ENCODE peak calls at places on chromosomes 12 and 14, in five cellular contexts. Q is heart right ventricle; H is right atrium auricular region; B is CD4-positive, alpha-beta memory T cell; Y is PC-9. R is an unnamed sample.

GRCh38 chr12:6407206-6407954 is 23.4 kb downstream of the LTBR start:
- DNase-seq in Q (no peak), H (no peak), B (no peak), Y (no peak), R (no peak)

GRCh38 chr14:50060871-50061663 is 55.3 kb downstream of the VCPKMT start:
- DNase-seq in Y (peak), Q (peak), H (peak), B (peak), R (no peak)

GRCh38 chr12:54197037-54197909 is 8.5 kb upstream of the SMUG1 start:
- DNase-seq in Y (no peak), H (no peak), B (no peak), Q (no peak), R (no peak)

GRCh38 chr14:85531594-85532391 is 1.8 kb downstream of the FLRT2 start:
- DNase-seq in H (peak), B (no peak), Y (peak), Q (peak), R (no peak)

GRCh38 chr12:102702447-102703114 is 214.5 kb downstream of the PAH start:
- DNase-seq in Q (peak), Y (peak), B (no peak), H (peak), R (no peak)

GRCh38 chr12:47938093-47938492 is 25.3 kb upstream of the TMEM106C start:
- DNase-seq in Y (peak), H (no peak), Q (no peak), B (no peak), R (no peak)

GRCh38 chr12:123761841-123762714 is at the start of gene DNAH10:
- DNase-seq in Y (peak), Q (no peak), B (no peak), H (no peak), R (peak)

GRCh38 chr14:100680439-100681051 is 46.1 kb upstream of the DLK1 start:
- DNase-seq in Y (no peak), H (no peak), Q (peak), B (no peak), R (no peak)

GRCh38 chr14:104290058-104290667 is 151.8 kb downstream of the KIF26A start:
- DNase-seq in B (no peak), Q (no peak), H (no peak), Y (no peak), R (no peak)

GRCh38 chr12:6181583-6182278 is 18.5 kb upstream of the CD9 start:
- DNase-seq in Q (no peak), H (no peak), Y (no peak), B (no peak), R (no peak)

GRCh38 chr12:120394483-120395367 is 25.8 kb upstream of the MSI1 start:
- DNase-seq in Y (peak), Q (no peak), H (no peak), B (no peak), R (no peak)

GRCh38 chr12:120399531-120399930 is 30.6 kb upstream of the MSI1 start:
- DNase-seq in Y (no peak), B (no peak), Q (no peak), H (no peak), R (no peak)

GRCh38 chr12:120402217-120402616 is 33.3 kb upstream of the MSI1 start:
- DNase-seq in Q (no peak), H (no peak), B (no peak), Y (no peak), R (no peak)

GRCh38 chr12:120397827-120398563 is 29.0 kb upstream of the MSI1 start:
- DNase-seq in Y (no peak), H (no peak), B (no peak), Q (no peak), R (no peak)
- H3K27ac ChIP-seq in Y (no peak), H (no peak), B (no peak), Q (no peak), R (no peak)

GRCh38 chr12:64672925-64673409 is 62.7 kb downstream of the RASSF3 start:
- DNase-seq in H (no peak), B (peak), Y (peak), Q (peak), R (no peak)
- H3K4me3 ChIP-seq in H (no peak), B (peak), Y (no peak), Q (no peak), R (no peak)

GRCh38 chr14:59200214-59200613 is 11.7 kb downstream of the DAAM1 start:
- DNase-seq in H (no peak), Y (no peak), B (no peak), Q (no peak), R (no peak)
- H3K27ac ChIP-seq in H (peak), Y (no peak), B (no peak), Q (peak), R (no peak)

DNA sequence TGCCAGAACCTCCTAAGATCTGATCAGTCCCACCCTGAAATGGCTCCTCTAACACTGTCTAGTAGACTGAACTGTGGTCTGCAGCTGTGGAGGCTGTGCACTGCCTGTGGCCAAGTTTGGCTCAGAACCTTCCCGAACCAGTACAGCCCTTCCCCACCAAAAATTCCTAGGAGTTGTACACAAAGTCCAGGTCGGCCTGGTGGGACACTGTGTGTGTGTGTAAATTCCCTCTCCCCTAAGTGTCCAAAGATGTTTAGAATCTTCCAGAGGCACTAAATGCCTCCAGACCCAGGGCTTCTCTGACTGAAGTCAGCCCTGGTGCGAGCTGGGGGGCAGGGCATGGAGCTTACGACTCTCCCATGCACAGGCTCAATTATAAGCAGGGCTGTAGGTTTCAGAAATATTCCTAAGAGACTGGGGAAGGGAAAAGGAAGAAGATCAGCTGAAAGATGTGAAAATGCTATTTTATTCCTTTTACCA is 107.0 kb upstream of the ATF7IP start:
- DNase-seq in Q (no peak), Y (no peak), B (no peak), H (no peak), R (no peak)
- H3K4me3 ChIP-seq in Q (no peak), Y (no peak), B (peak), H (peak), R (no peak)

GRCh38 chr14:76963366-76963765 is 65.1 kb downstream of the IRF2BPL start:
- DNase-seq in Q (no peak), Y (no peak), B (peak), H (no peak), R (no peak)
- H3K27ac ChIP-seq in Q (no peak), Y (peak), B (no peak), H (peak), R (no peak)

GRCh38 chr14:31194095-31194494 is 13.5 kb downstream of the HECTD1 start:
- DNase-seq in Q (no peak), B (no peak), H (no peak), Y (no peak), R (no peak)

GRCh38 chr14:31190220-31190605 is 17.4 kb downstream of the HECTD1 start:
- DNase-seq in B (no peak), H (no peak), Y (no peak), Q (no peak), R (no peak)

GRCh38 chr14:31189346-31190219 is 18.0 kb downstream of the HECTD1 start:
- DNase-seq in H (no peak), Y (no peak), Q (no peak), B (no peak), R (no peak)

GRCh38 chr14:31190717-31191263 is 16.8 kb downstream of the HECTD1 start:
- DNase-seq in H (no peak), Q (no peak), Y (no peak), B (no peak), R (no peak)

DNA sequence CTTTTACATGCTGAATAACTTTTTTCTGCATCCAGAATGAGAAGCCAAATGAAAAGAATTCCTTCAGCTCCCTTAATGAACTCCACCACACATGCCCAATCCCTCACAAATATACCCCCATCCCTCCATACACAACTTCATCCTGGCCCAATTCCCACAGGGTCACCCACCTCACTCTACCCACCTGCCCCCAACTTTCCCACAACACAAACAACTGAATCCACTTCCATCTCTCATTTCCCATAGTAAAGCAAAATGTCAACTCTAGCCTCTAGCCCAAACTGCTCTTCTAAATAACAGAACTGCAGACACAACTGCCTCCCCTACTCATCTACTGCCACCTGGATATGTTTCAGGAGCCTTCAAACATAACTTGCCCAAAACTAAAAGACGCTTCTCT is 18.8 kb downstream of the HECTD1 start:
- DNase-seq in Y (no peak), H (no peak), B (no peak), Q (no peak), R (no peak)
- H3K4me3 ChIP-seq in Y (no peak), H (no peak), B (no peak), Q (no peak), R (no peak)

DNA sequence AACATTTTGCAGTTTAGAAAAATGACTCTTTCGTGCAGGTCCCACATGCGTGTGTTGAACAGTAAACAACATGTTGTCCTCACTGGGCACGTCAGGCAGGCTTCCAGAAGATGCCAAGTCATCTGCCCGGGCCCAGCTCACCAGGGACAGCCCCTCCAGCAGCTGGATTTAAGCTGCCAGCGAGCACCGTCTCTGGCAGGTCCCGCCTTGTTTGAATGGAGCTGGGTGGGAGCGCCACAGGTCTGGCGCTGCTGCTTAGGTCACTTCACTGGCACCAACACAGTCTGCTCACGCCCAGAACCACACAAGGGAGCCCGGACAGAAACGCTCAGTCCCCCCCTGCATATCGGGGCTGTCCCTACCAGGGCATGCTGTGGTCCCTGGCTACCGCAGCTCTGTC is 33.1 kb upstream of the MMP17 start:
- DNase-seq in B (no peak), H (no peak), Y (no peak), Q (no peak), R (no peak)
- H3K27ac ChIP-seq in B (no peak), H (no peak), Y (no peak), Q (no peak), R (no peak)

DNA sequence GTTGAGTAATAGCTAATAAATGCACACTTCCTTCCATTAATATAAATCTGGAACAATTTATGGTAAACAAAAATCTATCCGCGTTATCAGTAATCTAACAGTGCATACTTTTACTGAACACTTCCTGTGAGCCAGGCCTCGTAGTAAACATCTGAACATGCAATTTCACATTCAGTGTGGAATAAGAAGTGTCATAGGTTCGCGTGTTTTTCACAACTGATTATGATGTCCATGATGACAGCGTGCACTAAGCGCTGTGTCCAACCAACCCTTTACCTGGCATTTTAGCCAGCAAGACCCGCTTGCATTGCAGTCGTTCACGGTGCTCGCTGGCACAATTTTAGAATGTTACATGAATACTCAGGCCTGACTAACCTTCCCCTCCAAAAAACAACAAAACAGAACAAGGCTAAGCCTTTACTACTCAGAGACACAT is 2.1 kb downstream of the PNMA1 start:
- DNase-seq in Y (no peak), B (peak), H (no peak), Q (no peak), R (no peak)
- H3K4me3 ChIP-seq in Y (peak), B (peak), H (peak), Q (peak), R (peak)